ENCODE peak calls at places on chromosomes 3 and 15, in four cellular contexts. O, I, B and L are unnamed samples.
A peak's percentile ranks its signal among the peaks of the same experiment; 100 is the strongest.

GRCh38 chr3:126523745-126524428 is at the start of gene CHST13:
- DNase-seq in O (no peak), I (peak; percentile 52), B (no peak), L (peak; percentile 16)

GRCh38 chr15:100929641-100930042 is 10.5 kb downstream of the LRRK1 start:
- DNase-seq in O (no peak), I (no peak), B (no peak), L (no peak)

GRCh38 chr3:13874891-13875290 is 5.0 kb downstream of the WNT7A start:
- DNase-seq in O (no peak), I (no peak), B (no peak), L (no peak)

GRCh38 chr15:72737723-72738122 is 45.8 kb downstream of the ADPGK start:
- DNase-seq in O (no peak), I (no peak), B (no peak), L (no peak)

GRCh38 chr15:93018574-93018973 is 70.4 kb downstream of the RGMA start:
- DNase-seq in O (no peak), I (no peak), B (no peak), L (no peak)

GRCh38 chr3:30188713-30189112 is 417.7 kb upstream of the TGFBR2 start:
- DNase-seq in O (no peak), I (no peak), B (no peak), L (peak; percentile 44)

GRCh38 chr3:177673105-177673804 is 476.0 kb upstream of the TBL1XR1 start:
- DNase-seq in O (peak; percentile 43), I (no peak), B (no peak), L (peak; percentile 97)

GRCh38 chr15:31280037-31280830 is 46.4 kb upstream of the KLF13 start:
- DNase-seq in O (no peak), I (no peak), B (no peak), L (no peak)

GRCh38 chr15:41940441-41940857 is 31.9 kb downstream of the EHD4 start:
- DNase-seq in O (peak; percentile 92), I (no peak), B (no peak), L (peak; percentile 87)

GRCh38 chr15:91482799-91483198 is 370.7 kb upstream of the SLCO3A1 start:
- DNase-seq in O (no peak), I (no peak), B (no peak), L (no peak)

GRCh38 chr3:94121161-94121560 is 58.3 kb downstream of the NSUN3 start:
- DNase-seq in O (no peak), I (no peak), B (no peak), L (no peak)

GRCh38 chr3:175046666-175047065 is 187.5 kb downstream of the NAALADL2 start:
- DNase-seq in O (no peak), I (no peak), B (no peak), L (peak; percentile 80)

GRCh38 chr3:132660056-132660744 is at the start of gene UBA5:
- DNase-seq in O (peak; percentile 72), I (peak; percentile 54), B (peak; percentile 30), L (peak; percentile 61)
- TF ChIP-seq FOS in O (no peak), I (no peak), B (no peak), L (peak; percentile 1)

GRCh38 chr3:72938471-72939265 is 50.8 kb downstream of the GXYLT2 start:
- DNase-seq in O (peak; percentile 68), I (peak; percentile 48), B (no peak), L (peak; percentile 99)
- TF ChIP-seq FOS in O (no peak), I (no peak), B (no peak), L (no peak)

GRCh38 chr3:44649709-44650108 is 1.2 kb downstream of the ZNF35 start:
- DNase-seq in O (no peak), I (no peak), B (no peak), L (no peak)

GRCh38 chr3:44647771-44648170 is 761 bp upstream of the ZNF35 start:
- DNase-seq in O (no peak), I (no peak), B (no peak), L (no peak)

GRCh38 chr3:44643024-44643423 is 5.5 kb upstream of the ZNF35 start:
- DNase-seq in O (no peak), I (no peak), B (no peak), L (no peak)

DNA sequence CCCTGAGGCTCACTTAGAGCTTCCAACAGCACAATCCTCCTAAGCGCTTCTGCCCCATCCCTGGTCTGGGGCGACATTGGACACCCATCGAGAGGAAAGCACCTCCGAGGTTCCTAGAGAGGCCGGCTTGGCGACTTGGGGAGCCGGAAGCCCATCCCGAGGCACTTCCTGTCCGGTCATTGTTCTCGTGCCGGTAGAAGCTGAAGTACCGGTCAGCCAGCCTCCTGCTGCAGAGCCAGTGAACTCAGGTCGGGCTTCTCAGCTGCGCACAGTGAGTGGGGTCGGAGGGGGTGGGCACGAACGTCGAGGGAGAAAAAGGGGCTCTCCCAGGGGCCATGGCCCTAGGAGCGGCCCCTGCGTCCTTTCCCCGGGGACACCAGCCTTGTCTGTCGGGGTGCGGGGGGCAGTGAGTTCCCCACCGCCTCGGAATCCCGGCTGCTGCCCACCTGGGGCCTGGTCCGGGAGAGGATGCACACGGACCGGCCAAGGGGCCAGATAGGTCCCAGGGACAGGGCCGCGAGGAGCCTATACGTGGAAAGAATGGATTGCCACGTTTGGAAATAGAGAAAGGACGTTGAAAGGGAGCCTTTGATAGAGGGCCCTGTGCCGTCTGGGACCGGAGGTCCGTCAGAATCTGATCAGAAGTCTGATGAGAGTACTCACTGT is at the start of gene ZNF35:
- DNase-seq in O (peak; percentile 84), I (peak; percentile 93), B (peak; percentile 41), L (peak; percentile 92)
- TF ChIP-seq FOS in O (no peak), I (no peak), B (no peak), L (no peak)

GRCh38 chr3:189995129-189995528 is 125.6 kb downstream of the P3H2 start:
- DNase-seq in O (no peak), I (no peak), B (no peak), L (peak; percentile 42)
- TF ChIP-seq FOS in O (no peak), I (no peak), B (no peak), L (no peak)

GRCh38 chr3:194203482-194204035 is 67.6 kb downstream of the HES1 start:
- DNase-seq in O (no peak), I (no peak), B (no peak), L (no peak)

GRCh38 chr3:194204036-194204792 is 68.3 kb downstream of the HES1 start:
- DNase-seq in O (no peak), I (no peak), B (no peak), L (no peak)

GRCh38 chr3:194206375-194206774 is 70.4 kb downstream of the HES1 start:
- DNase-seq in O (peak; percentile 76), I (no peak), B (no peak), L (peak; percentile 2)

GRCh38 chr3:194204793-194205065 is 68.8 kb downstream of the HES1 start:
- DNase-seq in O (no peak), I (no peak), B (no peak), L (no peak)

GRCh38 chr3:194205675-194206133 is 69.8 kb downstream of the HES1 start:
- DNase-seq in O (peak; percentile 80), I (no peak), B (no peak), L (no peak)
- TF ChIP-seq FOS in O (no peak), I (no peak), B (no peak), L (no peak)

GRCh38 chr3:58347984-58348383 is 15.3 kb downstream of the PXK start:
- DNase-seq in O (no peak), I (no peak), B (no peak), L (no peak)

GRCh38 chr3:58352624-58353023 is 19.9 kb downstream of the PXK start:
- DNase-seq in O (no peak), I (no peak), B (no peak), L (no peak)

GRCh38 chr3:58351920-58352319 is 19.2 kb downstream of the PXK start:
- DNase-seq in O (no peak), I (no peak), B (no peak), L (no peak)

GRCh38 chr3:58349792-58350626 is 17.3 kb downstream of the PXK start:
- DNase-seq in O (no peak), I (no peak), B (peak; percentile 87), L (no peak)

GRCh38 chr3:58350627-58351013 is 17.9 kb downstream of the PXK start:
- DNase-seq in O (no peak), I (no peak), B (no peak), L (peak; percentile 72)
- TF ChIP-seq FOS in O (no peak), I (no peak), B (no peak), L (no peak)

DNA sequence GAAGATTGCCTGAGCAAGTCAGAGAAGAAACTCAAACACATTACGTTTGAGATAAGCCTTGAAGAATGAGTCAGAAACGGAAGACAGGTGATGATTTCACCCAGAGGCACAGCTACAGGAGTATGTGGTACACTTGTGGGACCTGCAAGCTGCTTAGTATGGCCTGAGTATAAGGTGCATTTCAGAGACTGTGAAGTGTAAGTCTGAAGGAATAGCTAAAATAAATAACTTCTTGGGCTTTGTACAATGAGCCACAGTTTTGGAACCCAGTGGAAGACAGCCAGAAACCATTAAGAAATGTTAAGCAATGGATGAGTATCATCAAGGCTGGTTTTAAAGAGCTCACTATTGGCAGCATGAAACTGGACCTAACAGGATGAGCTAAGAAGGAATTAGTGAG is 826.2 kb downstream of the ROBO1 start:
- DNase-seq in O (no peak), I (no peak), B (no peak), L (peak; percentile 96)
- TF ChIP-seq FOS in O (no peak), I (no peak), B (no peak), L (peak; percentile 41)

DNA sequence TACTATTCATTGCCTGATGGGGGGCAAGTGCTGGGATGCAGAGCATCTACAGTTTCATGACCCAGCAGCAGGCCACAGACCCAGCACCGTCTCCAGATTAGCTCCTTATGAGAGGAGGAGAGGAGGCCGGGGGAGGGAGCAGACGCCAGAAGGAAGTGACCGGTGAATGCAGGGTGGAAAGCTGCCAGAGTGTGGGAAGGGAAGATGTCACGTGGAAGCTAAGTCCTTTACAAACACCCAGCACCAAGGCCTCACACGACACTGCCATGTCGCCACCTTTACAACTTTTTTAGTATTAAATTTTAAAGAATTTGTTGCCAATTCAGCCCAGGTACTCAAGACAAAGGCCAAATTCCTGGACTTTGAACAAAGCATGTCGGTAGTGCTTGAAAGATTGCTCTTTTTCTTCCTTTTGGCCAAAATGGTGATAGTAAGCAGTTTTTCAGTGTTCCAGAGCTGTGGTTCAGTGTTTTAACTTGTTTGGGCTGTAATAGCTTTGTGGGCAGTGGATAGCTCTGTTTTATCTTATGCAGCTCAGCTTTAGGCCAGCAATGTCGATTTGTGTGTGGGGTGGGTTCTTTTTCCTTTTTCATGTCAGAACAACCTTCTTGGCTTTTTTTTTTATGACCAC is 58.2 kb downstream of the ZBTB38 start:
- DNase-seq in O (peak; percentile 89), I (peak; percentile 30), B (no peak), L (peak; percentile 79)
- TF ChIP-seq FOS in O (no peak), I (no peak), B (no peak), L (no peak)